ENCODE peak calls at places on chromosomes 11 and 22, in six cellular contexts. C is A549, M is GM23338, S is SK-N-SH, Y is HCT116, I is Panc1. V is an unnamed sample.

GRCh38 chr11:117950320-117950719 is 21.1 kb upstream of the TMPRSS13 start:
- DNase-seq in I (no peak), S (no peak), M (no peak), Y (no peak), C (no peak), V (peak; percentile 26)

GRCh38 chr11:64245401-64245796 is 1.3 kb downstream of the PPP1R14B start:
- DNase-seq in Y (no peak), S (no peak), M (no peak), C (no peak), I (no peak), V (peak; percentile 52)

GRCh38 chr22:22207845-22208564 is 36.6 kb upstream of the VPREB1 start:
- DNase-seq in I (no peak), C (peak; percentile 70), Y (peak; percentile 69), S (peak; percentile 77), M (peak; percentile 87), V (peak; percentile 89)

GRCh38 chr11:125671561-125671960 is 9.1 kb downstream of the ACRV1 start:
- DNase-seq in C (no peak), I (no peak), M (no peak), S (no peak), Y (no peak), V (no peak)

GRCh38 chr11:120102862-120103118 is 35.1 kb downstream of the TRIM29 start:
- DNase-seq in S (no peak), Y (no peak), M (no peak), C (no peak), I (no peak), V (no peak)

GRCh38 chr11:42974510-42974909 is 337.3 kb upstream of the API5 start:
- DNase-seq in C (peak; percentile 3), S (no peak), I (no peak), Y (no peak), M (peak; percentile 50), V (no peak)

GRCh38 chr22:20430641-20431519 is 6.7 kb downstream of the SCARF2 start:
- DNase-seq in M (peak; percentile 87), Y (peak; percentile 33), C (peak; percentile 65), S (peak; percentile 57), I (no peak), V (peak; percentile 70)

GRCh38 chr11:65366340-65366773 is 11.8 kb downstream of the TIGD3 start:
- DNase-seq in Y (peak; percentile 67), I (peak; percentile 60), S (peak; percentile 89), C (peak; percentile 88), M (peak; percentile 91), V (peak; percentile 56)

GRCh38 chr11:73164803-73165542 is 22.9 kb upstream of the FCHSD2 start:
- DNase-seq in C (no peak), I (no peak), S (no peak), M (no peak), Y (no peak), V (no peak)

GRCh38 chr22:20725987-20726558 is 47.8 kb upstream of the SERPIND1 start:
- DNase-seq in M (no peak), I (no peak), Y (no peak), S (no peak), C (no peak), V (no peak)

GRCh38 chr22:32206774-32207758 is 2.2 kb upstream of the RFPL2 start:
- DNase-seq in M (peak; percentile 86), C (peak; percentile 71), S (peak; percentile 32), Y (peak; percentile 56), I (peak; percentile 27), V (peak; percentile 53)

GRCh38 chr22:42444060-42444904 is 12.1 kb upstream of the NFAM1 start:
- DNase-seq in S (peak; percentile 90), Y (peak; percentile 67), C (peak; percentile 67), M (peak; percentile 95), I (no peak), V (peak; percentile 89)

GRCh38 chr11:120710354-120711187 is 199.0 kb downstream of the GRIK4 start:
- DNase-seq in Y (peak; percentile 41), S (peak; percentile 41), C (no peak), I (no peak), M (peak; percentile 77), V (no peak)

GRCh38 chr22:31844941-31845340 is 91.1 kb downstream of the DEPDC5 start:
- DNase-seq in S (no peak), I (no peak), C (no peak), M (no peak), Y (no peak), V (no peak)

GRCh38 chr22:46758867-46759290 is 3.6 kb upstream of the TBC1D22A start:
- DNase-seq in I (peak; percentile 32), S (peak; percentile 50), M (peak; percentile 89), Y (peak; percentile 62), C (peak; percentile 72), V (no peak)

GRCh38 chr11:64226507-64227051 is 505 bp downstream of the NUDT22 start:
- DNase-seq in S (peak; percentile 76), I (no peak), Y (no peak), C (no peak), M (peak; percentile 64), V (peak; percentile 80)

GRCh38 chr22:45008853-45009751 is 703 bp downstream of the PHF21B start:
- DNase-seq in C (peak; percentile 31), M (peak; percentile 39), Y (no peak), I (no peak), S (peak; percentile 75), V (no peak)

GRCh38 chr22:45006873-45007246 is 2.9 kb downstream of the PHF21B start:
- DNase-seq in I (no peak), M (peak; percentile 88), Y (no peak), C (no peak), S (peak; percentile 83), V (no peak)

GRCh38 chr22:45006101-45006872 is 3.5 kb downstream of the PHF21B start:
- DNase-seq in I (no peak), S (no peak), C (no peak), Y (no peak), M (peak; percentile 28), V (no peak)

GRCh38 chr22:45007946-45008852 is 1.6 kb downstream of the PHF21B start:
- DNase-seq in C (peak; percentile 43), S (peak; percentile 64), I (no peak), Y (no peak), M (peak; percentile 82), V (no peak)

DNA sequence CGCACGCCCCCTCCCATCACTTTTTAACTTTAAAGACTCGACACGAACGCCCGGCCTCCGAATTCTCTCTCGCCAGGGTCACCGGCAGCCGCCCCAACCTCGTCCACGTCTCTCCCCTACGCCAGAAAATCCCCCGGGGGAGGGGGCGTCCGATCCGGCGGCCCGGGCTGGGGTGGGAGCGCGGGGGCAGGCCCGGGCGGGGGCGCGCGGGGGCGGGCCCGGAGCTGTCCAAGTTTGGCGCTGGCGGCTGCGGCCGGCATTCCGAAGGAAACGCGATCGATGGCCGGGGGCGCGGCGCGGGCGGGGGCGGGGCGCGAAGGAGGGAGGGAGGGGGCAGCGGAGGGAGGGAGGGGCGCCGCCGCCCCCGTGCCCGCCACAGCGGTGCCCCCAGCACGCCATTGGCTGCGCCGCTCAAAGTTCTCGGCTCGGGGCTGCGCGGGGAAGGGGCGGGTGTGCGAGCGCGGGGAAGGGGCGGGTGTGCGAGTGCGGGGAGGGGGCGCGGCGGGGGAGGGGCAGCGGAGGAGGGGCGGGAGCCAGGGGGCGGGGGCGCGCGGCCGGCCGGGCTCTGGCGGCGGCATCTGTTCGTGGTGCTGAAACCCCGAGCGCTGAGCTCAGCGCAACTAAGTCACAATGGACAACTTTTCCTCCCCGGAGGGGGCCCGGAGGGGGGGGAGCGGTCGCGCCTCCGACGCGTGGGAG is 2.4 kb downstream of the PHF21B start:
- DNase-seq in M (peak; percentile 87), C (peak; percentile 16), S (peak; percentile 91), I (no peak), Y (no peak), V (no peak)
- H3K4me3 ChIP-seq in M (peak overlapping the region; percentile 93), C (peak overlapping the region; percentile 66), S (peak overlapping the region; percentile 64), I (peak overlapping the region; percentile 63), Y (no peak overlapping the region), V (no peak overlapping the region)

GRCh38 chr22:39658367-39658766 is 87.8 kb downstream of the CACNA1I start:
- DNase-seq in M (no peak), S (no peak), I (no peak), Y (no peak), C (peak; percentile 29), V (peak; percentile 5)
- TF ChIP-seq REST in M (no peak), S (no peak), I (no peak), Y (no peak), C (no peak), V (no peak)

GRCh38 chr11:76686261-76687079 is 15.9 kb upstream of the LRRC32 start:
- DNase-seq in S (no peak), I (no peak), C (no peak), M (peak; percentile 62), Y (no peak), V (no peak)
- H3K4me3 ChIP-seq in S (no peak overlapping the region), I (no peak overlapping the region), C (no peak overlapping the region), M (no peak overlapping the region), Y (no peak overlapping the region), V (no peak overlapping the region)

GRCh38 chr22:37817705-37818311 is 5.4 kb upstream of the GALR3 start:
- DNase-seq in Y (no peak), C (peak; percentile 68), I (no peak), S (peak; percentile 98), M (peak; percentile 90), V (peak; percentile 72)

GRCh38 chr22:37816543-37817180 is 6.5 kb upstream of the GALR3 start:
- DNase-seq in S (no peak), Y (no peak), M (no peak), C (no peak), I (no peak), V (no peak)

GRCh38 chr22:37820350-37820749 is 2.8 kb upstream of the GALR3 start:
- DNase-seq in S (no peak), Y (no peak), I (no peak), M (no peak), C (no peak), V (no peak)

GRCh38 chr22:37819100-37819433 is 4.1 kb upstream of the GALR3 start:
- DNase-seq in I (no peak), S (no peak), C (no peak), M (peak; percentile 51), Y (no peak), V (no peak)

GRCh38 chr22:37818397-37819099 is 4.6 kb upstream of the GALR3 start:
- DNase-seq in I (no peak), M (peak; percentile 77), C (no peak), S (no peak), Y (no peak), V (no peak)
- TF ChIP-seq REST in I (no peak), M (no peak), C (no peak), S (no peak), Y (no peak), V (no peak)

DNA sequence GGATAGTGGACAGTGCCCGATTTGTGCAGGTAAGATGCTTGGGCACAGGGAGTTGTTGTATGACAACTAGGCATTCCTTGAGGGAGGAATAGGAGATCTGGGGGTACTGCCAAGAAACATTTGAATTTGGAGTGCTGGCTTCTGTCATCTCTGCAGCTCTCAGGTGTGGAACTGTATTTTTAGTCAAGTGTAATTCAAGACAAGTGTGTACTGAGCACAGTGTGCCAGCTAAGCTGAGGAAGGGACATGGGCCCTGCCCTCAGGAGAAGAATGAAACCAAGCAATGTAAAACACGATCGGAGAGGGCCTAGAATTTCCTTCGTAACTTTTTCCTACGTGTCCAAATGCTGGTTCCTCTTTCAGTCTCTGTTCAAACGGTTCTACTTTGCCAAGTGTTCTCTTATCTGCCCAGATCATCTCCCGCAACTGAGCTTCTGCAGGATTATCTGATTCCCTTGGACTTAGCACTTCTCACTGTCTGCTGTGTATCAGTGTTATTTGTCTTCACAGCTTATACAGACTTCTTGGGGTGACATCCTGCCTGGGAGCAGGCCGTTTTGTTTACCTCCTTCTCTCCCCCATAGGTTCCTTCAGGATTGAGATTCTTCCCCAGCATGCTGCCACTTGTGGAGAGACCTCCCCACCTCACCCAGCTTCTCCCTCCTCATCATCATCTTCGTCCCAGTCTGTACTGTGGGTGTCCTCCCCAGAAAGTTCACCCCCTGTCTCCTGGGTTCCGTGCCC is 27.6 kb downstream of the ART5 start:
- DNase-seq in M (no peak), S (no peak), Y (no peak), I (no peak), C (no peak), V (peak; percentile 67)
- H3K4me3 ChIP-seq in M (no peak overlapping the region), S (no peak overlapping the region), Y (no peak overlapping the region), I (no peak overlapping the region), C (no peak overlapping the region), V (no peak overlapping the region)

V was measured in HL-60.